ENCODE peak calls at places on chromosomes 6 and 20, in ten cellular contexts. A is kidney; C is CD8-positive, alpha-beta T cell; X is HCT116; L is prostate gland; Y is left ventricle myocardium inferior; I is CD4-positive, alpha-beta memory T cell; B is lower lobe of right lung; V is heart right ventricle; W is stomach. F is an unnamed sample. For H3K4me1, the result is how much of the 10 kb centered on the place peaks cover.

GRCh38 chr20:7232796-7233195 is 465.3 kb downstream of the BMP2 start:
- DNase-seq in A (no peak), C (no peak), X (no peak), L (no peak), Y (no peak), I (no peak), B (no peak), V (no peak), W (no peak), F (no peak)

GRCh38 chr20:25493137-25493536 is 85.7 kb downstream of the GINS1 start:
- DNase-seq in A (peak), C (no peak), X (no peak), L (no peak), Y (no peak), I (no peak), B (no peak), V (no peak), W (no peak), F (no peak)

GRCh38 chr6:160256445-160256844 is 2.2 kb downstream of the SLC22A2 start:
- DNase-seq in A (no peak), C (no peak), X (no peak), L (no peak), Y (no peak), I (no peak), B (no peak), V (no peak), W (no peak), F (no peak)

GRCh38 chr6:81911446-81911845 is 159.0 kb upstream of the TENT5A start:
- DNase-seq in A (no peak), C (no peak), X (no peak), L (no peak), Y (no peak), I (no peak), B (no peak), V (no peak), W (no peak), F (no peak)

GRCh38 chr6:90458353-90459224 is 128.3 kb downstream of the MAP3K7 start:
- DNase-seq in A (no peak), C (no peak), X (no peak), L (no peak), Y (no peak), I (peak), B (no peak), V (peak), W (no peak), F (peak)

GRCh38 chr6:159871241-159871640 is 19.5 kb upstream of the MAS1 start:
- DNase-seq in A (no peak), C (no peak), X (no peak), L (no peak), Y (no peak), I (no peak), B (no peak), V (no peak), W (peak), F (no peak)

GRCh38 chr6:160300076-160300695 is 41.6 kb upstream of the SLC22A2 start:
- DNase-seq in A (peak), C (no peak), X (no peak), L (no peak), Y (no peak), I (no peak), B (no peak), V (no peak), W (peak), F (no peak)

GRCh38 chr20:17611540-17612286 is 41.8 kb downstream of the DSTN start:
- DNase-seq in A (peak), C (no peak), X (peak), L (no peak), Y (no peak), I (peak), B (peak), V (no peak), W (peak), F (no peak)

GRCh38 chr20:4677846-4678245 is 43.9 kb upstream of the PRND start:
- DNase-seq in A (no peak), C (no peak), X (no peak), L (no peak), Y (no peak), I (no peak), B (no peak), V (no peak), W (no peak), F (no peak)

GRCh38 chr6:5081955-5082354 is 3.2 kb upstream of the PPP1R3G start:
- DNase-seq in A (no peak), C (no peak), X (no peak), L (no peak), Y (no peak), I (no peak), B (no peak), V (no peak), W (no peak), F (no peak)

GRCh38 chr20:35734374-35734773 is 7.7 kb downstream of the RBM39 start:
- DNase-seq in A (no peak), C (no peak), X (no peak), L (no peak), Y (no peak), I (no peak), B (no peak), V (no peak), W (no peak), F (no peak)
- H3K4me1 ChIP-seq in A (under half), C (half or more), X (under half), L (under half), Y (half or more), I (half or more), B (half or more), V (half or more), W (half or more), F (half or more)

GRCh38 chr20:49669601-49670189 is 44.0 kb downstream of the B4GALT5 start:
- DNase-seq in A (no peak), C (no peak), X (no peak), L (no peak), Y (no peak), I (peak), B (no peak), V (no peak), W (no peak), F (no peak)

GRCh38 chr20:49665796-49666195 is 47.9 kb downstream of the B4GALT5 start:
- DNase-seq in A (no peak), C (no peak), X (no peak), L (no peak), Y (no peak), I (no peak), B (no peak), V (no peak), W (no peak), F (no peak)

GRCh38 chr20:49664914-49665313 is 48.8 kb downstream of the B4GALT5 start:
- DNase-seq in A (no peak), C (no peak), X (no peak), L (no peak), Y (no peak), I (no peak), B (no peak), V (no peak), W (no peak), F (no peak)

GRCh38 chr20:49668181-49668877 is 45.3 kb downstream of the B4GALT5 start:
- DNase-seq in A (peak), C (peak), X (no peak), L (no peak), Y (peak), I (peak), B (peak), V (peak), W (peak), F (peak)

DNA sequence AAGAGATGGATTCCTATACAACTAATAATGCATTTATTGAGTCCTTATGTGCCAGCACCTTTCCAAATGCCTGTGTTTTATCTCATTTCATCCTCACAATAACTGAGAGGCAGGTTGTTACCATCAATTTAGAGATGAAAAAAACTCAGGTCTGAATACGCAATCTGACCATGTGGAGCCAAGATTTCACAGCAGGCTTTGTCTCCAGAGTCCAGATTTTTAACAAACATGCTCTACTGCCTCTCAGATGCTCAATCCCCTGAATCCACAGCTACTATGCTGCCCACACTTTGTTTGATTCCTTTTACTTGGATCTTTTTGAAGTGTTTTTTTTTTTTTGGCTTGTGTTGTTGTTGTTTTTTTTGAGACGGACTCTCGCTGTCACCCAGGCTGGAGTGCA is 46.8 kb downstream of the B4GALT5 start:
- DNase-seq in A (no peak), C (no peak), X (no peak), L (no peak), Y (no peak), I (no peak), B (no peak), V (no peak), W (no peak), F (no peak)
- H3K4me1 ChIP-seq in A (under half), C (under half), X (under half), L (under half), Y (half or more), I (under half), B (half or more), V (under half), W (under half), F (under half)

DNA sequence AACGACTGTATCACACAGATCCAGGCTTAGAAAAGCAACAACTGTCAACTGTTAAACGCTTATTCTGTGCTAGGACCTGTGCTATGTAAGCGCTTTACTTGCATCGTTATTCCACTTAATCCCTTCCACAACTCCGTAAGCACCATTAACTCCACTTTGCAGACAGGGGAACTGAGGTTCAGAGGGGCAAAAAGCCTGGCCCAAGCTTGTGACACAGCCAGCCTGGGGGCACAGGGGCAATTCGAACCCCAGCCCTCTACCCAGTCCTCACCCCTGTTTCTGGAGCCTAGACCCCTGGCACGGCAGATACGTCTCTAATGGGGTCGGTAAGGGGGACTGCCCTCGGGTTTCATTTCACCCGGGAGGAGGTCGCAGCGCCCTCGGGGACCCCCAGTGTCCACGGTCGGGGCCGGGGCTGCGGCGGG is 428 bp downstream of the DSN1 start:
- DNase-seq in A (no peak), C (no peak), X (no peak), L (no peak), Y (no peak), I (no peak), B (no peak), V (no peak), W (no peak), F (no peak)
- H3K4me1 ChIP-seq in A (under half), C (under half), X (under half), L (under half), Y (under half), I (under half), B (under half), V (under half), W (under half), F (under half)

GRCh38 chr20:34024733-34025351 is 31.1 kb downstream of the RALY start:
- DNase-seq in A (no peak), C (no peak), X (no peak), L (no peak), Y (no peak), I (no peak), B (no peak), V (no peak), W (no peak), F (no peak)

GRCh38 chr20:34023937-34024732 is 30.4 kb downstream of the RALY start:
- DNase-seq in A (no peak), C (no peak), X (no peak), L (no peak), Y (no peak), I (no peak), B (no peak), V (no peak), W (no peak), F (no peak)

GRCh38 chr20:34018166-34018565 is 24.5 kb downstream of the RALY start:
- DNase-seq in A (no peak), C (no peak), X (no peak), L (no peak), Y (no peak), I (no peak), B (no peak), V (no peak), W (no peak), F (no peak)

GRCh38 chr20:34022843-34023234 is 29.1 kb downstream of the RALY start:
- DNase-seq in A (no peak), C (no peak), X (no peak), L (no peak), Y (no peak), I (no peak), B (no peak), V (no peak), W (no peak), F (no peak)

DNA sequence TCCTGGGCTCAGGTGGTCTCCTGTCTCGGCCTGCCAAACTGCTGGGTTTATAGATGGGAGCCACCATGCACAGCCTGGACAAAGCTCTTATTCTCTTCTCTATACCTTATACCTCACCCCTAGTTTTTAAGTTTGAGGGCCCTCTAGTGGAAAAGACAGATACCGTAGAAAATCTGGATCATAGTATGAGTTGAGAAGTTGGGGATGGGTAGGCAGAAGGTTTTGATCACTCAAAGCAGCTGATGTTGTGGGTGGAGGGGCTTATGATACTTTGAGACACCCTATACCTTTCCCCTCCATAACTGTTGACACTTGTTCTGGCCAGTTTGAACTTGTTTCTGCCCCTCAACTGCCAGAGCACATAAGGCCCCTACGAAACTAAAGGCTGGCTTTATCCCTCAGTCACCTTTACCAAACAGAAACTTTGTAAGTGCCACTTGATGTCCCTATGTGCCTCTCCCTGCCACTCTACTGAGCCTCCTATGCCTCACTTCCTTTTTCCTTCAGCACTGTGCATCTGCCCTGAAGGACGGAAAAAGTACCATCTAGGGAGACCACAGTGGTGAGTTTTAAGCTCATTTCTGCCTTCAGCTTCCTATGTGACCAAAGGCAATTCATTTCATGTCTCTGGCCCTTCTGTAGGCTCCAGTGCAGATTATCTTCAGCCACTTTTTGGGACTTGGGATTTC is 28.6 kb downstream of the RALY start:
- DNase-seq in A (no peak), C (no peak), X (peak), L (no peak), Y (no peak), I (no peak), B (no peak), V (no peak), W (no peak), F (peak)
- H3K4me1 ChIP-seq in A (under half), C (under half), X (under half), L (under half), Y (half or more), I (half or more), B (half or more), V (under half), W (under half), F (half or more)

GRCh38 chr6:18415207-18415606 is 28.1 kb downstream of the RNF144B start:
- DNase-seq in A (no peak), C (no peak), X (no peak), L (no peak), Y (no peak), I (no peak), B (no peak), V (no peak), W (no peak), F (no peak)

GRCh38 chr6:18414102-18414501 is 27.0 kb downstream of the RNF144B start:
- DNase-seq in A (no peak), C (no peak), X (no peak), L (no peak), Y (no peak), I (no peak), B (no peak), V (no peak), W (no peak), F (no peak)

GRCh38 chr6:18412073-18412472 is 24.9 kb downstream of the RNF144B start:
- DNase-seq in A (no peak), C (no peak), X (no peak), L (no peak), Y (no peak), I (no peak), B (no peak), V (no peak), W (no peak), F (no peak)

GRCh38 chr6:18412644-18413043 is 25.5 kb downstream of the RNF144B start:
- DNase-seq in A (no peak), C (no peak), X (no peak), L (no peak), Y (no peak), I (no peak), B (no peak), V (no peak), W (no peak), F (no peak)

GRCh38 chr6:18413320-18413830 is 26.2 kb downstream of the RNF144B start:
- DNase-seq in A (no peak), C (no peak), X (no peak), L (no peak), Y (no peak), I (no peak), B (no peak), V (no peak), W (no peak), F (no peak)
- H3K4me1 ChIP-seq in A (under half), C (under half), X (under half), L (under half), Y (under half), I (under half), B (under half), V (under half), W (under half), F (under half)

GRCh38 chr6:75202676-75203131 is 3.1 kb downstream of the COL12A1 start:
- DNase-seq in A (peak), C (no peak), X (no peak), L (no peak), Y (no peak), I (no peak), B (no peak), V (no peak), W (no peak), F (no peak)

GRCh38 chr6:75199856-75200255 is 6.0 kb downstream of the COL12A1 start:
- DNase-seq in A (no peak), C (no peak), X (no peak), L (no peak), Y (no peak), I (no peak), B (no peak), V (no peak), W (no peak), F (no peak)

GRCh38 chr6:75203721-75204120 is 2.1 kb downstream of the COL12A1 start:
- DNase-seq in A (peak), C (no peak), X (no peak), L (no peak), Y (no peak), I (no peak), B (no peak), V (no peak), W (no peak), F (no peak)

GRCh38 chr6:75201076-75201475 is 4.8 kb downstream of the COL12A1 start:
- DNase-seq in A (no peak), C (no peak), X (no peak), L (no peak), Y (no peak), I (no peak), B (no peak), V (no peak), W (no peak), F (no peak)

GRCh38 chr6:75201901-75202672 is 3.8 kb downstream of the COL12A1 start:
- DNase-seq in A (peak), C (no peak), X (no peak), L (no peak), Y (peak), I (no peak), B (peak), V (no peak), W (no peak), F (no peak)
- H3K4me1 ChIP-seq in A (under half), C (under half), X (half or more), L (under half), Y (under half), I (under half), B (under half), V (under half), W (under half), F (under half)